ENCODE peak calls at places on chromosome 6, in five cellular contexts. Q is cardiac muscle cell, Z is heart right ventricle, N is pancreas, K is HCT116. M is an unnamed sample.

GRCh38 chr6:82072771-82073170 is 174.8 kb downstream of the IBTK start:
- DNase-seq in K (no peak), Q (no peak), Z (no peak), N (no peak), M (no peak)

GRCh38 chr6:49342410-49342809 is 120.6 kb downstream of the MMUT start:
- DNase-seq in N (no peak), Z (no peak), Q (no peak), K (no peak), M (no peak)

GRCh38 chr6:36544228-36544627 is 3.1 kb downstream of the STK38 start:
- DNase-seq in K (no peak), Z (no peak), N (no peak), Q (peak; percentile 13), M (peak; percentile 40)

GRCh38 chr6:115997990-115998585 is 62.6 kb downstream of the FRK start:
- DNase-seq in Z (no peak), K (no peak), Q (no peak), N (no peak), M (no peak)

GRCh38 chr6:36769161-36769675 is 70.0 kb downstream of the CPNE5 start:
- DNase-seq in Q (peak; percentile 38), Z (peak; percentile 37), N (no peak), K (no peak), M (no peak)

GRCh38 chr6:170288091-170288631 is 2.7 kb downstream of the DLL1 start:
- DNase-seq in K (no peak), Q (no peak), N (no peak), Z (no peak), M (no peak)

GRCh38 chr6:40022867-40023266 is 88.6 kb upstream of the MOCS1 start:
- DNase-seq in Z (no peak), Q (no peak), K (no peak), N (no peak), M (no peak)

GRCh38 chr6:27472182-27472616 is 706 bp downstream of the ZNF184 start:
- DNase-seq in Z (peak; percentile 51), N (peak; percentile 55), K (peak; percentile 59), Q (peak; percentile 80), M (peak; percentile 67)

GRCh38 chr6:21046276-21046675 is 512.0 kb downstream of the CDKAL1 start:
- DNase-seq in K (no peak), Z (peak; percentile 11), Q (no peak), N (no peak), M (no peak)

GRCh38 chr6:83601119-83601518 is 88.8 kb downstream of the PRSS35 start:
- DNase-seq in Q (no peak), N (no peak), Z (no peak), K (no peak), M (no peak)

GRCh38 chr6:38813026-38813425 is 97.9 kb downstream of the DNAH8 start:
- DNase-seq in N (no peak), K (no peak), Z (no peak), Q (no peak), M (no peak)

GRCh38 chr6:12818324-12818723 is 101.8 kb downstream of the PHACTR1 start:
- DNase-seq in Z (no peak), Q (peak; percentile 61), K (no peak), N (no peak), M (no peak)

GRCh38 chr6:167680605-167681149 is 146.0 kb upstream of the AFDN start:
- DNase-seq in K (no peak), Q (no peak), N (no peak), Z (no peak), M (no peak)

GRCh38 chr6:159688977-159689376 is 4.1 kb downstream of the SOD2 start:
- DNase-seq in K (no peak), Q (no peak), N (no peak), Z (no peak), M (no peak)
- H3K4me3 ChIP-seq in K (no peak overlapping the region), Q (no peak overlapping the region), N (no peak overlapping the region), Z (no peak overlapping the region), M (no peak overlapping the region)

GRCh38 chr6:44342052-44342451 is 398 bp upstream of the SPATS1 start:
- DNase-seq in Q (peak; percentile 27), Z (no peak), K (no peak), N (no peak), M (no peak)
- H3K4me3 ChIP-seq in Q (no peak overlapping the region), Z (peak overlapping the region; percentile 39), K (no peak overlapping the region), N (no peak overlapping the region), M (no peak overlapping the region)

DNA sequence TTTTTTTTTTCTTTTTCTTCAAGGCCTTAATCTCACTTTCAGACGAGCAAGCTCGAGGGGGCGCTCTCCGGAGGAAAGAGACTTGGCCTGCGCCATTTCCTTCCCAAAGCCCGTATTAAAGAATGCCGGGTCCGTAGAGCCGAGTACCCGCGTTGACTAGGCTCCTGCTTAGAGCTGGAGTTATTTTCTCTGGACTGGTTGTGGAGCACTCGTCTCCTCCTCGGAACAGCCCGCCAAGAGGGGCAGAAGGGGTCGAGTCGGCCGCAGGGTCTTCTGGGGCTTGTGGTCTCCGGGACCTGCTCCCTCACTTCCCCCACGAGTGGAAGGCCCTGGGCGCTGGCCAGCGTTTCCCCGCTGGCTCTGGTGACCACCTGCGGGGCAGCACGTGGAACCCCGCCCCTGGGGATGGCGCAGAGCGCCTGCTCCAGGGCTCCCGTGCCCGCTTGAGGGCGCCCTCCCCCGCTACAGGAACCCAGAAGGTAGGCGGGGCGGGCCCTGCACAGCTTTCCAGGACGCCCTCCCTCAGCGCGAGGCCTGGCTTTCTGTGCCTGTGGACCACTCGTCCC is 2.7 kb upstream of the MEI4 start:
- DNase-seq in N (peak; percentile 83), K (no peak), Q (peak; percentile 18), Z (peak; percentile 16), M (no peak)
- H3K4me3 ChIP-seq in N (peak overlapping the region; percentile 15), K (no peak overlapping the region), Q (peak overlapping the region; percentile 16), Z (peak overlapping the region; percentile 47), M (no peak overlapping the region)

DNA sequence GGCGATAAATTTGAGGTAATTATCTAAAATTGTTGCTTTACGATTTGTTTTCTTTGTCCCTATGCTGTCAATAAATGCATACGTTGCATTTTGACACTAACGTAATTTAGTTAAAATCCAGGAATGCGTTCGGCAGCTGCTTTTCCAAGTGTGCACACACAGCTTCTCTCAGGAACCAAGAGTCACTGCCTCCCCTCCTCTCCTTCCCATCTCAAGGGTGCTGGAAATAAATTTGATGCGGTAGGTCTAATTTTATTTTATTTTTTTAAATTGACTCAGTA is 381.4 kb downstream of the C6orf118 start:
- DNase-seq in Z (no peak), K (no peak), Q (no peak), N (no peak), M (no peak)
- H3K4me3 ChIP-seq in Z (peak overlapping the region; percentile 14), K (no peak overlapping the region), Q (no peak overlapping the region), N (no peak overlapping the region), M (no peak overlapping the region)

DNA sequence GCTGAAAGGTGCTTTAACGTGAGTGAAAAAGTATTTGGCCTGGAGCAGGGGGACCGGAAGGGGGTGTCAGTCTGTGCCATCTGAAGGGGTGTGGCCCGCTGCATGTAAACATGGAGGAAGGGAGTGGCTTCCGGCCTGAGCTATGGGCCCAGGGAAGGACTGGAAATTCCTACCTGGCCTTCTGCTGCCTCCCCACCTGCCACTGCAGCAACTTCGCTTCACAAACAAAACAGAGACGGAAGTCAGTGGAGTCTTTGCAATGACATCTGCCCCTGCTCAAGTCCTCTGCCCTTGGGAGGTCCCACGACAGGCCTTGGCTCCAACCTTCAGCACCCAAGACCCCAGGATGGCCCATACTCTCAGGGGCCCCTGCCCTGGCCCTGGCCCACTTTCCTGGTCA is 28.1 kb upstream of the FOXP4 start:
- DNase-seq in Z (no peak), K (no peak), N (no peak), Q (no peak), M (no peak)
- H3K4me3 ChIP-seq in Z (no peak overlapping the region), K (no peak overlapping the region), N (no peak overlapping the region), Q (no peak overlapping the region), M (no peak overlapping the region)

DNA sequence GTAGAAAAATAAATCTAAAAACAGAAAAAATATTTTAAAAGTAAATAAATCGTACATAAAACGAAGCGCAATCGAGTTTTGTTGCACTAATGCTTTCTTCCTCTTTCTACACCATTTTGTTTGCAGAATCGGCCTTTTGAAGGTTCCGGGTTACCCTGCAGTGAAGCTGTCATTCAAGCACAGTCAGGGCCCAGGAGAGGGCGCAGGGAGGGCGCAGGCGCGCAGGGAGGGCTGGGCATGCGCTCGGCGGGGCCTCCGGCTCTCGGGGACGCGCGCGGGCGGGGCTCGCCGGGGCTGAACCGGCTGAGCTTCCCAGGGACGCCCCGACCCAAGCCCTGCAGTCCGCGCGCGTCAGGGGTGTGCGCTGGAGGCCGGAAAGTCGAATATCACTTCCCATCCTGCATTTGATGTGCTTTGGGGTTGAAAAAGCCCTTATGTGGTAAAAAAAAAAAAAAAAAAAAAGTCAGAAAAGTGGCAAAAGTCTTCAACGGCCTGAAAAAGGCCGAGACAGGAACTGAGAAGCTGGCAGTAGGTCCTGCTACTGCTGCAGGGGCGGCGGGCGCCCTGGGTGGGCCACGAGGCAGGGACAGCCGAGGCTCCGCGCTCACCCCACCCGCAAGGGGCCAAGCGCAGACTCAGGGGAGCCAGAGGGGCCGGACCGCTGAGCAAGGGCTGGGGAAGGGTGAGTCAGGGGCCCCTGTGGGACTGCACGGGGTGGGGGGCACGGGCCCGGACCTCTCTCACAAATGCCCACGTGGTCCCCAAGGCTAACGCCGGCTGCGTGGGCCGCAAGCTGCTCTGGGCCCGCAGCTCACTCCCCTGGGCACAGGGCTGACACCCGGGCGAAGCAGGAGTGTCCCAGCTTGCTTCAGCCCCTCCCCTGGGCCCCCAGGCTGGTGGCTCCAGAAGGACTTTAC is 40.5 kb downstream of the THBS2 start:
- DNase-seq in Z (peak; percentile 92), K (peak; percentile 73), Q (peak; percentile 95), N (peak; percentile 89), M (peak; percentile 77)
- H3K4me3 ChIP-seq in Z (peak overlapping the region; percentile 49), K (peak overlapping the region; percentile 35), Q (peak overlapping the region; percentile 26), N (no peak overlapping the region), M (peak overlapping the region; percentile 41)